ENCODE peak calls at places on chromosomes 7 and 10, in ten cellular contexts. Z, I, N, R, K, P, X, Q, U and G are unnamed samples. For H3K36me3, the result is how much of the 10 kb centered on the place peaks cover.

GRCh38 chr10:128178319-128178937 is 52.2 kb upstream of the MKI67 start:
- DNase-seq in Z (peak), I (peak), N (peak), R (peak), K (peak), P (peak), X (no peak), Q (peak), U (peak), G (peak)

GRCh38 chr7:17986826-17987225 is 40.8 kb downstream of the PRPS1L1 start:
- DNase-seq in Z (no peak), I (no peak), N (no peak), R (no peak), K (peak), P (no peak), X (no peak), Q (peak), U (no peak), G (no peak)

GRCh38 chr7:155002411-155003214 is at the start of gene PAXIP1:
- DNase-seq in Z (no peak), I (peak), N (peak), R (peak), K (peak), P (peak), X (peak), Q (peak), U (peak), G (peak)

GRCh38 chr7:94012748-94013147 is 8.6 kb upstream of the BET1 start:
- DNase-seq in Z (no peak), I (no peak), N (no peak), R (no peak), K (no peak), P (peak), X (no peak), Q (peak), U (no peak), G (no peak)

GRCh38 chr10:100734295-100735086 is 10.9 kb upstream of the PAX2 start:
- DNase-seq in Z (no peak), I (no peak), N (no peak), R (no peak), K (no peak), P (peak), X (no peak), Q (no peak), U (no peak), G (no peak)

GRCh38 chr10:24415455-24416169 is 206.7 kb downstream of the KIAA1217 start:
- DNase-seq in Z (no peak), I (no peak), N (no peak), R (no peak), K (peak), P (peak), X (peak), Q (peak), U (no peak), G (no peak)

GRCh38 chr10:95237376-95238170 is 43.5 kb downstream of the ACSM6 start:
- DNase-seq in Z (no peak), I (no peak), N (no peak), R (no peak), K (peak), P (no peak), X (peak), Q (peak), U (no peak), G (no peak)

GRCh38 chr10:77296534-77297369 is 340.9 kb downstream of the KCNMA1 start:
- DNase-seq in Z (no peak), I (no peak), N (no peak), R (no peak), K (no peak), P (no peak), X (no peak), Q (no peak), U (no peak), G (peak)

GRCh38 chr7:26090927-26091519 is 61.0 kb upstream of the NFE2L3 start:
- DNase-seq in Z (peak), I (peak), N (peak), R (peak), K (peak), P (peak), X (peak), Q (peak), U (peak), G (peak)

GRCh38 chr7:21191317-21192073 is 236.4 kb upstream of the SP4 start:
- DNase-seq in Z (no peak), I (no peak), N (no peak), R (no peak), K (no peak), P (no peak), X (no peak), Q (no peak), U (no peak), G (no peak)

GRCh38 chr7:131692131-131692960 is 135.9 kb upstream of the PODXL start:
- DNase-seq in Z (peak), I (peak), N (peak), R (peak), K (peak), P (peak), X (peak), Q (peak), U (peak), G (peak)

GRCh38 chr10:89645742-89646172 is 715 bp upstream of the PANK1 start:
- DNase-seq in Z (no peak), I (peak), N (no peak), R (no peak), K (no peak), P (no peak), X (no peak), Q (no peak), U (no peak), G (peak)

GRCh38 chr10:2475711-2476110 is 591.6 kb upstream of the PFKP start:
- DNase-seq in Z (no peak), I (no peak), N (no peak), R (no peak), K (no peak), P (no peak), X (no peak), Q (no peak), U (no peak), G (no peak)

GRCh38 chr7:95357623-95358022 is 33.3 kb upstream of the PON1 start:
- DNase-seq in Z (no peak), I (peak), N (no peak), R (no peak), K (no peak), P (no peak), X (no peak), Q (peak), U (no peak), G (no peak)

GRCh38 chr10:126935263-126935946 is 30.2 kb downstream of the DOCK1 start:
- DNase-seq in Z (no peak), I (no peak), N (no peak), R (peak), K (peak), P (peak), X (peak), Q (peak), U (no peak), G (no peak)

GRCh38 chr7:155230169-155230593 is 67.5 kb upstream of the INSIG1 start:
- DNase-seq in Z (peak), I (peak), N (no peak), R (no peak), K (peak), P (no peak), X (peak), Q (peak), U (peak), G (no peak)

GRCh38 chr10:123967626-123968243 is 76.1 kb upstream of the CPXM2 start:
- DNase-seq in Z (peak), I (peak), N (peak), R (peak), K (peak), P (peak), X (peak), Q (peak), U (peak), G (peak)

GRCh38 chr7:85103962-85104361 is 82.9 kb downstream of the SEMA3D start:
- DNase-seq in Z (peak), I (no peak), N (no peak), R (no peak), K (peak), P (no peak), X (peak), Q (peak), U (no peak), G (no peak)

GRCh38 chr7:143148050-143148449 is 16.2 kb downstream of the PIP start:
- DNase-seq in Z (no peak), I (no peak), N (no peak), R (no peak), K (no peak), P (no peak), X (no peak), Q (no peak), U (no peak), G (no peak)

GRCh38 chr7:74289660-74290589 is 718 bp downstream of the CLIP2 start:
- DNase-seq in Z (no peak), I (no peak), N (no peak), R (no peak), K (no peak), P (peak), X (no peak), Q (peak), U (no peak), G (no peak)

GRCh38 chr10:14953452-14954000 is 370 bp downstream of the DCLRE1C start:
- DNase-seq in Z (peak), I (no peak), N (peak), R (peak), K (peak), P (peak), X (peak), Q (peak), U (no peak), G (peak)

GRCh38 chr7:84697506-84697905 is 489.4 kb downstream of the SEMA3D start:
- DNase-seq in Z (no peak), I (no peak), N (no peak), R (peak), K (peak), P (no peak), X (peak), Q (peak), U (no peak), G (no peak)

GRCh38 chr10:79184141-79184625 is 115.4 kb downstream of the ZMIZ1 start:
- DNase-seq in Z (peak), I (peak), N (no peak), R (peak), K (peak), P (peak), X (peak), Q (peak), U (no peak), G (peak)

GRCh38 chr7:29988391-29989256 is 977 bp downstream of the SCRN1 start:
- DNase-seq in Z (peak), I (peak), N (no peak), R (peak), K (peak), P (peak), X (peak), Q (peak), U (peak), G (peak)

GRCh38 chr7:29990931-29991330 is 1.3 kb upstream of the SCRN1 start:
- DNase-seq in Z (no peak), I (peak), N (no peak), R (no peak), K (no peak), P (no peak), X (no peak), Q (no peak), U (no peak), G (no peak)

GRCh38 chr7:29987083-29987482 is 2.5 kb downstream of the SCRN1 start:
- DNase-seq in Z (no peak), I (peak), N (no peak), R (peak), K (peak), P (no peak), X (no peak), Q (peak), U (no peak), G (peak)

GRCh38 chr7:29987821-29988317 is 1.7 kb downstream of the SCRN1 start:
- DNase-seq in Z (peak), I (peak), N (no peak), R (peak), K (peak), P (peak), X (peak), Q (peak), U (peak), G (peak)

DNA sequence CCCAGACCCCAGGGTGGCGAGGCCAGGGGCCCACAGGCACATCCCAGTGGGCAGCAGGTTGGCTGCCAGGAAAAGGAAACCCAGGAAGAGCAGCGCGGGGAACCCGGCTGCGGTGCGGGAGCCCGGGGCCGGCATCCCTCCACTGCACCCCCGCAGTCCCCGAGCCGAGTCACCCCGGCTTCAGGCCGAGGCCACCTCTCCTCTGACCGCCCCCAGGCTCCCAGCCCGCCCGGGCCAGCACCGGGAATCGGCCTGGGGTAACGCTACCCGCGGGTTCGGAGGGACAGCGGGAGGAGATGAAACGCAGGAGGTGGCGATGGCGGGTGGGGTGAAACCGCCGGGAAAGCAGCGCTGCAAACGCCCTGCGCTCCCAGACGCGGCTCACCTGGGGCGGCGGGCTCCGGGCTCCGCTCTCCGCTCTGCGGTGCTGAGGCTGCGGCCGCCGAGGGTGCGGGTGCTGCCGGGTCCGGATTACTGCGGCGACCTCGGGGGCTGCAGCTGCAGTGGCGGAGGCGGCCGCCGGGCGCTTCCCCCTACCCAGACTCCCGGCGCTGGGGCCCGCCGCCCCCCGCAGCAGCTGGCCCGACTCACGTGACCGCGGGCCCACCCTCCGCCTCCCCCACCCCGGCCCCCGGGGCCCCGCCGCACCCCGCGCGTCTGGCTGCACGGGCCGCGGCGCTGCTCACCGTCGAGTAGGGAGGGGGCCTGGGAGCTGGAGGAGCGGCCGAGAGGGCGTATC is at the start of gene SCRN1:
- DNase-seq in Z (no peak), I (peak), N (no peak), R (peak), K (peak), P (peak), X (peak), Q (peak), U (peak), G (peak)
- H3K9ac ChIP-seq in Z (peak), I (peak), N (peak), R (peak), K (peak), P (peak), X (peak), Q (peak), U (peak), G (peak)

DNA sequence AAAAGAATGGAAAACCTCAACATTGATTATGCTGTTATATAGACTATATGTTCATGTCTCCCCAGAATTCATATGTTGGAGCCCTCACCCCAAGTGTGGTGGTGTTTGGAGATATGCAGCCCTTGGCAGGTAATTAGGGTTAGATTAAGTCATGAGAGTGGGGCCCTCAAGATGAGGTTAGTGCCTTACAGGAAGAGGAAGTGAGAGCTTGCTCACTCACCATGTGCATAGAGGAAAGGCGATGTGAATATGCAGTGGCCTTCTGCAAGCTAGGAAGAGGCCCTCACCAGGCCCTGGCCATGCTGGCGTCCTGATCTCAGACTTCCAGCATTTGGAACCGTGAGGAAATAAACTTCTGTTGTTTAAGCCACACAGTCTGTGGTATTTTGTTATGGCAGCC is 14.8 kb downstream of the ZNF33A start:
- DNase-seq in Z (no peak), I (no peak), N (no peak), R (no peak), K (no peak), P (no peak), X (no peak), Q (no peak), U (no peak), G (peak)
- H3K36me3 ChIP-seq in Z (under half), I (under half), N (under half), R (under half), K (under half), P (under half), X (under half), Q (under half), U (half or more), G (half or more)

GRCh38 chr7:107394831-107395230 is 75.0 kb upstream of the GPR22 start:
- DNase-seq in Z (no peak), I (no peak), N (no peak), R (no peak), K (peak), P (no peak), X (no peak), Q (peak), U (no peak), G (no peak)

GRCh38 chr7:107392811-107393210 is 77.0 kb upstream of the GPR22 start:
- DNase-seq in Z (no peak), I (no peak), N (no peak), R (no peak), K (no peak), P (no peak), X (no peak), Q (no peak), U (no peak), G (no peak)

GRCh38 chr7:107396081-107396480 is 73.8 kb upstream of the GPR22 start:
- DNase-seq in Z (no peak), I (no peak), N (no peak), R (no peak), K (no peak), P (no peak), X (no peak), Q (no peak), U (no peak), G (no peak)

GRCh38 chr7:107396990-107397389 is 72.9 kb upstream of the GPR22 start:
- DNase-seq in Z (no peak), I (no peak), N (no peak), R (no peak), K (no peak), P (no peak), X (peak), Q (no peak), U (no peak), G (no peak)

GRCh38 chr7:107394301-107394700 is 75.6 kb upstream of the GPR22 start:
- DNase-seq in Z (no peak), I (no peak), N (no peak), R (no peak), K (no peak), P (no peak), X (no peak), Q (peak), U (no peak), G (no peak)
- H3K9ac ChIP-seq in Z (no peak), I (no peak), N (no peak), R (no peak), K (no peak), P (no peak), X (no peak), Q (no peak), U (no peak), G (no peak)

DNA sequence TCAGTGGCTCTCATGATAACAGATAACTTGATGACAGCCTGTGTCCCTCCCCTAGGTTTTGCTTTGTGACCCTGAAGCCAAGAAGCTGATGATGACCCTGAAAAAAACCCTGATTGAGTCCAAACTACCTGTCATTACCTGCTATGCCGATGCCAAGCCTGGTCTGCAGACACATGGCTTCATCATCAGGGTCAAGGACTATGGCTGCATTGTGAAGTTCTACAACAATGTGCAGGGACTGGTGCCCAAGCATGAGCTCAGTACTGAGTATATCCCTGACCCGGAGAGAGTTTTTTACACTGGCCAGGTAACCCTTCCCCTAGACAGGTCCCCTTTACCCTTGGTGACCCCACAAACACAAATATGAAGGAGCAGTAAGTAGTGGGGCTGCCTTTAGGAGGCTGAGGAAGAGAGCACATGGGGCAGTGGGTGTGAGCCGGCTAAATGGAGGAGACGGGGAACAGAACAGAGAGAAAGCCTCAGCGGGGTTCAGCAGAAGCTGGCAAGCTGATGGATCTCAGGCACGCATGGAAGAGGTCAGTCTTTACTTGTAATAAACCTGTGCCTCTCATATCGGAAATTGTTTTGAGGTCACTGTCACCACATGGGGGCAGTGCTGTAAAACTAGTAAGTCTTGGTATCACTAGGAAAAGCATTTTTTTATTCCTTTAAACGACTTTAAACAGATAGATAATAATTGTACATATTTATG is 20.2 kb downstream of the PDCD11 start:
- DNase-seq in Z (peak), I (peak), N (peak), R (peak), K (peak), P (peak), X (peak), Q (peak), U (peak), G (peak)
- H3K36me3 ChIP-seq in Z (half or more), I (half or more), N (half or more), R (half or more), K (half or more), P (half or more), X (half or more), Q (half or more), U (half or more), G (half or more)